ENCODE peak calls at places on chromosomes 1 and 21, in four cellular contexts. One of them, this sample, is unnamed.
A peak's percentile ranks its signal among the peaks of the same experiment; 100 is the strongest.

GRCh38 chr1:61337981-61338848 is 255.9 kb downstream of the NFIA start:
- DNase-seq in SK-N-SH: peak; percentile 73
- DNase-seq in brain microvascular endothelial cell: peak; percentile 95
- DNase-seq in fibroblast of lung: peak; percentile 91
- DNase-seq in this sample: peak; percentile 88

GRCh38 chr1:183575606-183576005 is 14.7 kb downstream of the NCF2 start:
- DNase-seq in SK-N-SH: no peak
- DNase-seq in brain microvascular endothelial cell: no peak
- DNase-seq in fibroblast of lung: no peak
- DNase-seq in this sample: no peak

GRCh38 chr1:35062518-35063196 is 16.5 kb upstream of the ZMYM1 start:
- DNase-seq in SK-N-SH: peak; percentile 74
- DNase-seq in brain microvascular endothelial cell: peak; percentile 82
- DNase-seq in fibroblast of lung: peak; percentile 72
- DNase-seq in this sample: peak; percentile 78

GRCh38 chr1:20198918-20199317 is 12.6 kb upstream of the PLA2G2C start:
- DNase-seq in SK-N-SH: no peak
- DNase-seq in brain microvascular endothelial cell: no peak
- DNase-seq in fibroblast of lung: no peak
- DNase-seq in this sample: no peak

GRCh38 chr1:234120327-234120944 is 216.0 kb downstream of the SLC35F3 start:
- DNase-seq in SK-N-SH: no peak
- DNase-seq in brain microvascular endothelial cell: no peak
- DNase-seq in fibroblast of lung: no peak
- DNase-seq in this sample: no peak

GRCh38 chr1:1337793-1338147 is 6.7 kb downstream of the TAS1R3 start:
- DNase-seq in SK-N-SH: peak; percentile 91
- DNase-seq in brain microvascular endothelial cell: no peak
- DNase-seq in fibroblast of lung: no peak
- DNase-seq in this sample: no peak

GRCh38 chr1:237873487-237873927 is 17.2 kb downstream of the ZP4 start:
- DNase-seq in SK-N-SH: no peak
- DNase-seq in brain microvascular endothelial cell: peak; percentile 65
- DNase-seq in fibroblast of lung: peak; percentile 97
- DNase-seq in this sample: peak; percentile 93

GRCh38 chr1:97308131-97308530 is 586.5 kb downstream of the PTBP2 start:
- DNase-seq in SK-N-SH: no peak
- DNase-seq in brain microvascular endothelial cell: no peak
- DNase-seq in fibroblast of lung: peak; percentile 82
- DNase-seq in this sample: peak; percentile 83

GRCh38 chr1:16630661-16631247 is 17.4 kb upstream of the NBPF1 start:
- DNase-seq in SK-N-SH: peak; percentile 62
- DNase-seq in brain microvascular endothelial cell: no peak
- DNase-seq in fibroblast of lung: no peak
- DNase-seq in this sample: no peak

GRCh38 chr1:59178803-59179202 is 118.1 kb upstream of the FGGY start:
- DNase-seq in SK-N-SH: no peak
- DNase-seq in brain microvascular endothelial cell: no peak
- DNase-seq in fibroblast of lung: no peak
- DNase-seq in this sample: no peak

GRCh38 chr1:2784854-2785630 is 16.5 kb downstream of the TTC34 start:
- DNase-seq in SK-N-SH: peak; percentile 21
- DNase-seq in brain microvascular endothelial cell: no peak
- DNase-seq in fibroblast of lung: no peak
- DNase-seq in this sample: no peak

GRCh38 chr1:169364948-169365347 is 2.6 kb downstream of the NME7 start:
- DNase-seq in SK-N-SH: no peak
- DNase-seq in brain microvascular endothelial cell: no peak
- DNase-seq in fibroblast of lung: peak; percentile 25
- DNase-seq in this sample: no peak

GRCh38 chr1:49351744-49352143 is 575.1 kb upstream of the BEND5 start:
- DNase-seq in SK-N-SH: no peak
- DNase-seq in brain microvascular endothelial cell: no peak
- DNase-seq in fibroblast of lung: peak; percentile 74
- DNase-seq in this sample: peak; percentile 16

GRCh38 chr1:236685917-236686814 is at the start of gene ACTN2:
- DNase-seq in SK-N-SH: peak; percentile 94
- DNase-seq in brain microvascular endothelial cell: no peak
- DNase-seq in fibroblast of lung: peak; percentile 12
- DNase-seq in this sample: no peak

GRCh38 chr1:44505210-44505993 is 100.3 kb downstream of the RNF220 start:
- DNase-seq in SK-N-SH: no peak
- DNase-seq in brain microvascular endothelial cell: no peak
- DNase-seq in fibroblast of lung: peak; percentile 65
- DNase-seq in this sample: peak; percentile 55

GRCh38 chr1:205688171-205688570 is 7.9 kb upstream of the SLC45A3 start:
- DNase-seq in SK-N-SH: no peak
- DNase-seq in brain microvascular endothelial cell: no peak
- DNase-seq in fibroblast of lung: no peak
- DNase-seq in this sample: no peak

GRCh38 chr1:182611787-182612186 is 7.6 kb upstream of the RGS16 start:
- DNase-seq in SK-N-SH: no peak
- DNase-seq in brain microvascular endothelial cell: no peak
- DNase-seq in fibroblast of lung: no peak
- DNase-seq in this sample: no peak

GRCh38 chr1:27042670-27043069 is 30.0 kb upstream of the TENT5B start:
- DNase-seq in SK-N-SH: no peak
- DNase-seq in brain microvascular endothelial cell: no peak
- DNase-seq in fibroblast of lung: no peak
- DNase-seq in this sample: no peak

GRCh38 chr1:93988634-93989350 is 79.6 kb upstream of the GCLM start:
- DNase-seq in SK-N-SH: no peak
- DNase-seq in brain microvascular endothelial cell: no peak
- DNase-seq in fibroblast of lung: peak; percentile 98
- DNase-seq in this sample: peak; percentile 96

GRCh38 chr1:31669786-31670582 is 25.3 kb upstream of the PEF1 start:
- DNase-seq in SK-N-SH: peak; percentile 56
- DNase-seq in brain microvascular endothelial cell: peak; percentile 22
- DNase-seq in fibroblast of lung: peak; percentile 62
- DNase-seq in this sample: peak; percentile 40

GRCh38 chr1:236465231-236465958 is 58.4 kb upstream of the LGALS8 start:
- DNase-seq in SK-N-SH: no peak
- DNase-seq in brain microvascular endothelial cell: no peak
- DNase-seq in fibroblast of lung: no peak
- DNase-seq in this sample: no peak

GRCh38 chr1:210291786-210292275 is 36.9 kb upstream of the HHAT start:
- DNase-seq in SK-N-SH: peak; percentile 83
- DNase-seq in brain microvascular endothelial cell: no peak
- DNase-seq in fibroblast of lung: peak; percentile 88
- DNase-seq in this sample: peak; percentile 86

GRCh38 chr1:196376648-196377295 is 231.5 kb downstream of the KCNT2 start:
- DNase-seq in SK-N-SH: no peak
- DNase-seq in brain microvascular endothelial cell: no peak
- DNase-seq in fibroblast of lung: peak; percentile 5
- DNase-seq in this sample: no peak

GRCh38 chr1:28296401-28297220 is 32.2 kb upstream of the MED18 start:
- DNase-seq in SK-N-SH: no peak
- DNase-seq in brain microvascular endothelial cell: no peak
- DNase-seq in fibroblast of lung: peak; percentile 21
- DNase-seq in this sample: peak; percentile 38

GRCh38 chr1:192807968-192808587 is 761 bp upstream of the RGS2 start:
- DNase-seq in SK-N-SH: no peak
- DNase-seq in brain microvascular endothelial cell: peak; percentile 36
- DNase-seq in fibroblast of lung: peak; percentile 73
- DNase-seq in this sample: peak; percentile 78

GRCh38 chr21:46667735-46668380 is 32.4 kb downstream of the PRMT2 start:
- DNase-seq in SK-N-SH: peak; percentile 80
- DNase-seq in brain microvascular endothelial cell: peak; percentile 11
- DNase-seq in fibroblast of lung: peak; percentile 69
- DNase-seq in this sample: peak; percentile 27

GRCh38 chr21:39347537-39347936 is 1.4 kb downstream of the HMGN1 start:
- DNase-seq in SK-N-SH: no peak
- DNase-seq in brain microvascular endothelial cell: no peak
- DNase-seq in fibroblast of lung: no peak
- DNase-seq in this sample: no peak

GRCh38 chr1:101025283-101025679 is 303 bp downstream of the DPH5 start:
- DNase-seq in SK-N-SH: peak; percentile 29
- DNase-seq in brain microvascular endothelial cell: no peak
- DNase-seq in fibroblast of lung: peak; percentile 37
- DNase-seq in this sample: peak; percentile 31

GRCh38 chr1:18055181-18055580 is 52.4 kb upstream of the IGSF21 start:
- DNase-seq in SK-N-SH: no peak
- DNase-seq in brain microvascular endothelial cell: no peak
- DNase-seq in fibroblast of lung: no peak
- DNase-seq in this sample: no peak

GRCh38 chr1:10510520-10511493 is 36.1 kb downstream of the PEX14 start:
- DNase-seq in SK-N-SH: no peak
- DNase-seq in brain microvascular endothelial cell: peak; percentile 79
- DNase-seq in fibroblast of lung: peak; percentile 96
- DNase-seq in this sample: peak; percentile 92

GRCh38 chr1:53942149-53942957 is 3.1 kb downstream of the IFT25 start:
- DNase-seq in SK-N-SH: no peak
- DNase-seq in brain microvascular endothelial cell: no peak
- DNase-seq in fibroblast of lung: no peak
- DNase-seq in this sample: peak; percentile 15

DNA sequence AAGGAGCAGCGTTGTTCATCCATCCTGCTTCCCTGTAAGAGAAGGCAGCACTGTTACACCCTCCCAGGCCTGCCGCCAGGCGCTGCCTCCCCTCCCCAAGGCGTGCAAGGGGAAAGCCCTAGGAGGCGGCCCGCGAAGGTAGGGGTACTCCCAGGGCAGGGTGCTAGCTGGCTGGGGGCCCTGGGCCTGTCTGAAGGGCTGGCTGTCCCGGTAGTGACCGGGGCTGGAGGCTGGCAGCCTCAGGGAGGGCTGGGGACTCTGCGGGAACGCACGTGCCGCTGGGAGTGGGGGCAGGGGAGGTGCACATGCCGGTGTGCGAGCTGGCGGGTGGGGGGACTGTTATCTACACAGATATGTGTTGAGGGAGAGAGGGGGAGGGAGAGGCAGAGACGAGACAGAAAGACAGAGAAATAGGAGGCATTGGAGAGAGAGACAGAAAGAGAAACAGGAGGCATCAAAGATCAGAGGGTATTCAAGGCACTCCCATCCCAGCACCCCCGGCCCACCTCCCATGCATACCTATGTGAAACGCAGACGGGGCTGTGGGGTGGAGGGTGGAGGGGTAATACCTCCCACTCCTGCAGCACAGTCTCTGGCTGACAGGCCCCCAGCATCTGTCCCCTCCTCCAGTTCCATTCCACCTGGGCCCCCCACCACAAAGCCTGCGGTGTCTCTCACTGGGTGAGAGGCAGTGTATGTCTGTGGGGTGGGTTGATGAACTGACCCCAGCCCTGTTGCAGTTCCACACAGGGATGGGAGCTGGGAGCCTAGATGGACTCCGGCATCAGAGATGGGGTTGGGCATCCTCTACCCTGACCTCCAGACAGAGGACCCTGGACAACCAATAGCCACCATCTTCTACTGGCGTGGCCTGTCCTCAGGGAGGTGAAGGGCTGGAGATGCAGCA is 49.9 kb downstream of the RAP1GAP start:
- DNase-seq in SK-N-SH: peak; percentile 58
- DNase-seq in brain microvascular endothelial cell: no peak
- DNase-seq in fibroblast of lung: no peak
- DNase-seq in this sample: no peak
- H3K4me3 ChIP-seq in SK-N-SH: no peak overlapping the region
- H3K4me3 ChIP-seq in brain microvascular endothelial cell: no peak overlapping the region
- H3K4me3 ChIP-seq in fibroblast of lung: no peak overlapping the region
- H3K4me3 ChIP-seq in this sample: no peak overlapping the region

GRCh38 chr1:248881261-248881660 is 22.4 kb upstream of the ZNF692 start:
- DNase-seq in SK-N-SH: no peak
- DNase-seq in brain microvascular endothelial cell: no peak
- DNase-seq in fibroblast of lung: peak; percentile 24
- DNase-seq in this sample: no peak

GRCh38 chr1:248886237-248886895 is 19.7 kb upstream of the PGBD2 start:
- DNase-seq in SK-N-SH: no peak
- DNase-seq in brain microvascular endothelial cell: no peak
- DNase-seq in fibroblast of lung: peak; percentile 72
- DNase-seq in this sample: peak; percentile 42

GRCh38 chr1:248884632-248885295 is 21.3 kb upstream of the PGBD2 start:
- DNase-seq in SK-N-SH: no peak
- DNase-seq in brain microvascular endothelial cell: no peak
- DNase-seq in fibroblast of lung: peak; percentile 78
- DNase-seq in this sample: no peak
- TF ChIP-seq CTCF in SK-N-SH: peak; percentile 17
- TF ChIP-seq CTCF in brain microvascular endothelial cell: peak; percentile 28
- TF ChIP-seq CTCF in fibroblast of lung: no peak
- TF ChIP-seq CTCF in this sample: no peak

DNA sequence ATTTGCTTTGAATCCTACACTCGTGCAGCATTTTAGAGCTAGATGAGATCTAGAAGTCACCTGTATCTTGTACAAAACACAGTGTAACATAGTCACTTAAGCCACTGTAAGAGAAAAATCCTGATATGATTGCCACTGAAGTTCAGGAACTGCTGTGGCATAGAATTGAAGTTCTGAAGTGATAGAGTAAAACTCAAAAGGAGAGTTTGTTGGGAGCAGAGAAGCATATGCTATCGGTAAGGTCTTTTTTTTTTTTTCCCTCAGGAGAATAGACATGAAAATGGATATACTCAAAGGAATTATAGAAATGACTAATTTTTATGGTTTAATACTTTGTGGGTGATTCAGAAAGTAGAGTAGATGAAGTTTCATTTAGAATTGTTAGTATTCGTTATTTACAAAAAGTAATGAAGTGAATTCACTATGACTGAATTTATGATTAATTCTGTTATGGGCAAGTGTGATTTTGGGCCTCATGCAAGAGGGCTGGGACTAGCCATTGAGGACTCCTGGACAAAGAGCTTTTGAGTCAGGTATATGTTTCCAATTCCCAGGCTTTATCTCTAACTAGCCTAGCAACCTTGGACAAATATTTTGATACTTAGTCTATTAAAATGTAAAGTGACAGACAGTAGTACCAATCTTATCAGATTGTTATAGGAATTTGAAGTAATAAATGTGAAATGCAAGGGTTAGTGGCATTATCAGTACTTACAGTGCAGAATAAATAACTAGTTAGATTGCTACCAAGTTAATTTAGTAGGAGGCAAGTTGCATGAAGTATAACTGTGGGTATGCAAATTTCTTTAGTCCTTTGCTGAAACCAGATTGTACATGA is 3.1 kb downstream of the KCTD3 start:
- DNase-seq in SK-N-SH: peak; percentile 25
- DNase-seq in brain microvascular endothelial cell: no peak
- DNase-seq in fibroblast of lung: peak; percentile 44
- DNase-seq in this sample: no peak
- H3K4me3 ChIP-seq in SK-N-SH: no peak overlapping the region
- H3K4me3 ChIP-seq in brain microvascular endothelial cell: no peak overlapping the region
- H3K4me3 ChIP-seq in fibroblast of lung: peak overlapping the region; percentile 26
- H3K4me3 ChIP-seq in this sample: peak overlapping the region; percentile 81

DNA sequence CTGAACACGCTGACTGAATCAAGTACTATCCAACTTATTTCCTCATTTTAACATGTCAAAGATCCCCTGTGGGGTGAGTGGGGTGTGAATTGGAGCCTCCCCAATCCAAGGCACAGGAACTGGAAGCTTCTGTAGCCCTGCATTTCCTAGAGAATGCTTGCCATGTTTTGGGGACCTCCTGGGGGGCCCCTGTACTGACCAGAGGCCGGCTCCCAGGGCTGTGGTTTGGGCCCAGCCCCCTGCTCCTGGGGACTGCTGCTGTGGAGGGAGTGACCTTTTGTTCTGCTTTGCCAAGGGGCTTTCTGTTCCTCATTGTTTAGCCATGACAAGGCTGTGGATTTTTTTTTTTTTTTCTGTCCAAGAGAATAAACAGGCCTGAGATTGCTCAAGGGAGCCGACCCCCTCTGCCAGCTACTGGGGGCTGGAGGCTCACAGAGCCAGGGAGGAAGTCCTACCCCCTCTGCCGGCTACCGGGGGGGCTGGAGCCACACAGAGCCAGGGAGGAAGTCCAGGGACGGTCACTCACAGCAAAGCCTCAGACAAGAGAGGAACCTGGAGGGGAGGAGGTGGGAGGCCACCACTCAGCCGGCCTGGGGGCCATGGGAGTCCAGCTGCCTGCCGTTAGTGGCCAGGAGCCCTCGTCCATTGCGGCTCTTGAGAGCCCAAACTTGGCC is 17.4 kb downstream of the TNFRSF1B start:
- DNase-seq in SK-N-SH: peak; percentile 93
- DNase-seq in brain microvascular endothelial cell: peak; percentile 66
- DNase-seq in fibroblast of lung: peak; percentile 65
- DNase-seq in this sample: peak; percentile 82
- TF ChIP-seq CTCF in SK-N-SH: peak; percentile 22
- TF ChIP-seq CTCF in brain microvascular endothelial cell: peak; percentile 61
- TF ChIP-seq CTCF in fibroblast of lung: peak; percentile 32
- TF ChIP-seq CTCF in this sample: peak; percentile 27